ENCODE peak calls at places on chromosomes 2 and 18, in six cellular contexts. T, Z, H, W, K and C are unnamed samples.

GRCh38 chr2:126909781-126910180 is 11.1 kb downstream of the TEX51 start:
- DNase-seq in K (no peak), Z (no peak), T (no peak), H (no peak), W (no peak), C (no peak)

GRCh38 chr2:187553908-187554703 is at the start of gene TFPI:
- DNase-seq in K (no peak), W (peak), H (peak), T (peak), Z (no peak), C (no peak)

GRCh38 chr2:190853659-190854386 is 26.8 kb upstream of the GLS start:
- DNase-seq in H (no peak), K (no peak), Z (no peak), T (peak), W (no peak), C (no peak)

GRCh38 chr2:197904446-197904845 is 100.1 kb downstream of the PLCL1 start:
- DNase-seq in T (no peak), K (no peak), H (no peak), Z (no peak), W (no peak), C (no peak)

GRCh38 chr2:112623913-112624777 is 21.6 kb upstream of the SLC20A1 start:
- DNase-seq in Z (no peak), T (peak), H (no peak), W (peak), K (peak), C (no peak)

GRCh38 chr2:206361407-206362045 is 81.8 kb upstream of the ADAM23 start:
- DNase-seq in T (no peak), W (no peak), H (no peak), K (no peak), Z (no peak), C (no peak)

GRCh38 chr2:30145826-30146336 is 926 bp upstream of the YPEL5 start:
- DNase-seq in T (no peak), H (no peak), K (no peak), W (no peak), Z (no peak), C (no peak)

GRCh38 chr2:238083919-238084318 is 16.2 kb upstream of the ESPNL start:
- DNase-seq in W (no peak), T (no peak), H (no peak), K (no peak), Z (no peak), C (no peak)

GRCh38 chr2:12087671-12088380 is 341.4 kb downstream of the LPIN1 start:
- DNase-seq in W (no peak), Z (no peak), K (peak), T (no peak), H (no peak), C (no peak)

GRCh38 chr2:120566331-120567035 is 169.2 kb upstream of the GLI2 start:
- DNase-seq in Z (peak), T (peak), K (peak), W (no peak), H (no peak), C (no peak)

GRCh38 chr2:232982926-232983668 is 30.0 kb downstream of the NGEF start:
- DNase-seq in H (no peak), W (no peak), T (peak), Z (no peak), K (no peak), C (no peak)

GRCh38 chr2:73238149-73238548 is 4.0 kb downstream of the CCT7 start:
- DNase-seq in Z (no peak), K (no peak), H (no peak), T (no peak), W (no peak), C (no peak)

GRCh38 chr18:37270046-37270665 is 295.4 kb downstream of the CELF4 start:
- DNase-seq in Z (peak), K (peak), H (peak), T (peak), W (peak), C (no peak)

GRCh38 chr18:57188851-57189565 is 42.1 kb downstream of the BOD1L2 start:
- DNase-seq in T (no peak), W (no peak), H (no peak), Z (no peak), K (no peak), C (no peak)

GRCh38 chr2:66240284-66240683 is 194.6 kb upstream of the MEIS1 start:
- DNase-seq in H (no peak), T (no peak), W (no peak), K (no peak), Z (no peak), C (no peak)

GRCh38 chr2:46922049-46922448 is 6.4 kb upstream of the MCFD2 start:
- DNase-seq in K (no peak), Z (no peak), W (no peak), H (no peak), T (no peak), C (no peak)

GRCh38 chr2:128439231-128440086 is 120.8 kb upstream of the HS6ST1 start:
- DNase-seq in K (no peak), Z (peak), W (no peak), T (no peak), H (no peak), C (no peak)

GRCh38 chr2:1373794-1374193 is 39.5 kb upstream of the TPO start:
- DNase-seq in W (no peak), T (no peak), K (no peak), Z (no peak), H (no peak), C (no peak)

GRCh38 chr2:32904711-32905110 is 42.0 kb upstream of the LTBP1 start:
- DNase-seq in H (no peak), K (no peak), Z (no peak), T (no peak), W (no peak), C (no peak)

GRCh38 chr2:149040451-149040850 is 2.0 kb downstream of the LYPD6B start:
- DNase-seq in Z (peak), W (peak), T (no peak), K (no peak), H (peak), C (no peak)